ENCODE peak calls at places on chromosomes 5 and 9, in seven cellular contexts. One of them, this sample, is unnamed.

GRCh38 chr9:94639045-94639995 is at the start of gene FBP1:
- DNase-seq in T follicular helper cell: peak; percentile 9
- DNase-seq in CD4-positive, alpha-beta T cell: peak; percentile 27
- DNase-seq in stimulated activated CD8-positive, alpha-beta memory T cell treated with anti-CD3 and anti-CD28 coated beads, Interleukin-4, amount 100 ng/mL, for 4 hours: peak; percentile 28
- DNase-seq in AG09319: no peak
- DNase-seq in testis: peak; percentile 61
- DNase-seq in naive B cell: peak; percentile 87
- DNase-seq in this sample: no peak

GRCh38 chr5:179378441-179379271 is 33.4 kb upstream of the ADAMTS2 start:
- DNase-seq in T follicular helper cell: no peak
- DNase-seq in CD4-positive, alpha-beta T cell: no peak
- DNase-seq in stimulated activated CD8-positive, alpha-beta memory T cell treated with anti-CD3 and anti-CD28 coated beads, Interleukin-4, amount 100 ng/mL, for 4 hours: no peak
- DNase-seq in AG09319: no peak
- DNase-seq in testis: no peak
- DNase-seq in naive B cell: no peak
- DNase-seq in this sample: peak; percentile 13

GRCh38 chr5:125326114-125326513 is 579.7 kb upstream of the ZNF608 start:
- DNase-seq in T follicular helper cell: no peak
- DNase-seq in CD4-positive, alpha-beta T cell: no peak
- DNase-seq in stimulated activated CD8-positive, alpha-beta memory T cell treated with anti-CD3 and anti-CD28 coated beads, Interleukin-4, amount 100 ng/mL, for 4 hours: no peak
- DNase-seq in AG09319: peak; percentile 49
- DNase-seq in testis: no peak
- DNase-seq in naive B cell: no peak
- DNase-seq in this sample: peak; percentile 43

GRCh38 chr5:8650197-8650596 is 781.2 kb downstream of the MTRR start:
- DNase-seq in T follicular helper cell: no peak
- DNase-seq in CD4-positive, alpha-beta T cell: no peak
- DNase-seq in stimulated activated CD8-positive, alpha-beta memory T cell treated with anti-CD3 and anti-CD28 coated beads, Interleukin-4, amount 100 ng/mL, for 4 hours: no peak
- DNase-seq in AG09319: no peak
- DNase-seq in testis: no peak
- DNase-seq in naive B cell: no peak
- DNase-seq in this sample: no peak

GRCh38 chr9:4929917-4930316 is 55.2 kb upstream of the JAK2 start:
- DNase-seq in T follicular helper cell: no peak
- DNase-seq in CD4-positive, alpha-beta T cell: no peak
- DNase-seq in stimulated activated CD8-positive, alpha-beta memory T cell treated with anti-CD3 and anti-CD28 coated beads, Interleukin-4, amount 100 ng/mL, for 4 hours: no peak
- DNase-seq in AG09319: no peak
- DNase-seq in testis: no peak
- DNase-seq in naive B cell: no peak
- DNase-seq in this sample: no peak

GRCh38 chr5:92560698-92561361 is 1020.2 kb downstream of the NR2F1-AS1 start:
- DNase-seq in T follicular helper cell: no peak
- DNase-seq in CD4-positive, alpha-beta T cell: no peak
- DNase-seq in stimulated activated CD8-positive, alpha-beta memory T cell treated with anti-CD3 and anti-CD28 coated beads, Interleukin-4, amount 100 ng/mL, for 4 hours: no peak
- DNase-seq in AG09319: no peak
- DNase-seq in testis: no peak
- DNase-seq in naive B cell: no peak
- DNase-seq in this sample: peak; percentile 49

GRCh38 chr9:79193001-79193400 is 378.8 kb upstream of the TLE4 start:
- DNase-seq in T follicular helper cell: no peak
- DNase-seq in CD4-positive, alpha-beta T cell: no peak
- DNase-seq in stimulated activated CD8-positive, alpha-beta memory T cell treated with anti-CD3 and anti-CD28 coated beads, Interleukin-4, amount 100 ng/mL, for 4 hours: no peak
- DNase-seq in AG09319: peak; percentile 22
- DNase-seq in testis: no peak
- DNase-seq in naive B cell: no peak
- DNase-seq in this sample: no peak

GRCh38 chr5:57802131-57802530 is 319.5 kb upstream of the ACTBL2 start:
- DNase-seq in T follicular helper cell: no peak
- DNase-seq in CD4-positive, alpha-beta T cell: no peak
- DNase-seq in stimulated activated CD8-positive, alpha-beta memory T cell treated with anti-CD3 and anti-CD28 coated beads, Interleukin-4, amount 100 ng/mL, for 4 hours: no peak
- DNase-seq in AG09319: no peak
- DNase-seq in testis: no peak
- DNase-seq in naive B cell: no peak
- DNase-seq in this sample: no peak

GRCh38 chr5:87872986-87873385 is 395.7 kb downstream of the TMEM161B start:
- DNase-seq in T follicular helper cell: no peak
- DNase-seq in CD4-positive, alpha-beta T cell: no peak
- DNase-seq in stimulated activated CD8-positive, alpha-beta memory T cell treated with anti-CD3 and anti-CD28 coated beads, Interleukin-4, amount 100 ng/mL, for 4 hours: no peak
- DNase-seq in AG09319: no peak
- DNase-seq in testis: no peak
- DNase-seq in naive B cell: no peak
- DNase-seq in this sample: no peak

GRCh38 chr5:175235251-175235963 is 208.6 kb downstream of the DRD1 start:
- DNase-seq in T follicular helper cell: no peak
- DNase-seq in CD4-positive, alpha-beta T cell: no peak
- DNase-seq in stimulated activated CD8-positive, alpha-beta memory T cell treated with anti-CD3 and anti-CD28 coated beads, Interleukin-4, amount 100 ng/mL, for 4 hours: no peak
- DNase-seq in AG09319: no peak
- DNase-seq in testis: no peak
- DNase-seq in naive B cell: no peak
- DNase-seq in this sample: peak; percentile 49

GRCh38 chr5:180633283-180634177 is 15.9 kb downstream of the FLT4 start:
- DNase-seq in T follicular helper cell: no peak
- DNase-seq in CD4-positive, alpha-beta T cell: no peak
- DNase-seq in stimulated activated CD8-positive, alpha-beta memory T cell treated with anti-CD3 and anti-CD28 coated beads, Interleukin-4, amount 100 ng/mL, for 4 hours: no peak
- DNase-seq in AG09319: no peak
- DNase-seq in testis: no peak
- DNase-seq in naive B cell: no peak
- DNase-seq in this sample: no peak

GRCh38 chr5:177362871-177363507 is 5.3 kb downstream of the RGS14 start:
- DNase-seq in T follicular helper cell: peak; percentile 55
- DNase-seq in CD4-positive, alpha-beta T cell: peak; percentile 55
- DNase-seq in stimulated activated CD8-positive, alpha-beta memory T cell treated with anti-CD3 and anti-CD28 coated beads, Interleukin-4, amount 100 ng/mL, for 4 hours: peak; percentile 50
- DNase-seq in AG09319: no peak
- DNase-seq in testis: peak; percentile 73
- DNase-seq in naive B cell: no peak
- DNase-seq in this sample: no peak

This sample was measured in GM04504.